ENCODE peak calls at places on chromosomes 11 and 22, in four cellular contexts. M, I, J and Y are unnamed samples. For H3K9me3 and H3K4me1, the result is how much of the 10 kb centered on the place peaks cover.

GRCh38 chr11:41498726-41499125 is 39.3 kb upstream of the LRRC4C start:
- DNase-seq in M (no peak), I (no peak), J (no peak), Y (no peak)

GRCh38 chr11:12185914-12186313 is 75.5 kb downstream of the MICAL2 start:
- DNase-seq in M (no peak), I (no peak), J (no peak), Y (no peak)

GRCh38 chr11:112082729-112083128 is 3.8 kb downstream of the TIMM8B start:
- DNase-seq in M (no peak), I (no peak), J (no peak), Y (no peak)

GRCh38 chr22:21931056-21931455 is 21.6 kb downstream of the PPM1F start:
- DNase-seq in M (no peak), I (no peak), J (no peak), Y (no peak)

GRCh38 chr11:32072872-32073661 is 17.8 kb upstream of the RCN1 start:
- DNase-seq in M (no peak), I (no peak), J (no peak), Y (no peak)

GRCh38 chr22:30289980-30290313 is 642 bp upstream of the CASTOR1 start:
- DNase-seq in M (no peak), I (no peak), J (no peak), Y (no peak)

GRCh38 chr11:80155412-80156017 is 714.7 kb upstream of the TENM4 start:
- DNase-seq in M (peak), I (no peak), J (no peak), Y (peak)

GRCh38 chr11:128716661-128717210 is 22.9 kb downstream of the FLI1 start:
- DNase-seq in M (no peak), I (no peak), J (no peak), Y (no peak)

GRCh38 chr11:103608566-103608965 is 427.9 kb upstream of the DDI1 start:
- DNase-seq in M (no peak), I (no peak), J (no peak), Y (no peak)

GRCh38 chr22:47030143-47030641 is 267.7 kb downstream of the TBC1D22A start:
- DNase-seq in M (no peak), I (no peak), J (no peak), Y (no peak)

GRCh38 chr11:130211781-130212401 is 52.3 kb downstream of the ST14 start:
- DNase-seq in M (no peak), I (peak), J (peak), Y (no peak)

GRCh38 chr11:43681543-43681942 is 1.0 kb downstream of the HSD17B12 start:
- DNase-seq in M (peak), I (no peak), J (no peak), Y (no peak)

GRCh38 chr11:78209478-78209877 is 20.8 kb downstream of the USP35 start:
- DNase-seq in M (no peak), I (no peak), J (no peak), Y (no peak)

GRCh38 chr11:134616048-134616447 is 204.0 kb upstream of the B3GAT1 start:
- DNase-seq in M (no peak), I (no peak), J (no peak), Y (no peak)

GRCh38 chr11:134617360-134617759 is 205.3 kb upstream of the B3GAT1 start:
- DNase-seq in M (no peak), I (no peak), J (no peak), Y (no peak)

GRCh38 chr11:134614141-134614540 is 202.1 kb upstream of the B3GAT1 start:
- DNase-seq in M (no peak), I (no peak), J (no peak), Y (no peak)

GRCh38 chr11:134613646-134614045 is 201.6 kb upstream of the B3GAT1 start:
- DNase-seq in M (no peak), I (no peak), J (no peak), Y (no peak)

DNA sequence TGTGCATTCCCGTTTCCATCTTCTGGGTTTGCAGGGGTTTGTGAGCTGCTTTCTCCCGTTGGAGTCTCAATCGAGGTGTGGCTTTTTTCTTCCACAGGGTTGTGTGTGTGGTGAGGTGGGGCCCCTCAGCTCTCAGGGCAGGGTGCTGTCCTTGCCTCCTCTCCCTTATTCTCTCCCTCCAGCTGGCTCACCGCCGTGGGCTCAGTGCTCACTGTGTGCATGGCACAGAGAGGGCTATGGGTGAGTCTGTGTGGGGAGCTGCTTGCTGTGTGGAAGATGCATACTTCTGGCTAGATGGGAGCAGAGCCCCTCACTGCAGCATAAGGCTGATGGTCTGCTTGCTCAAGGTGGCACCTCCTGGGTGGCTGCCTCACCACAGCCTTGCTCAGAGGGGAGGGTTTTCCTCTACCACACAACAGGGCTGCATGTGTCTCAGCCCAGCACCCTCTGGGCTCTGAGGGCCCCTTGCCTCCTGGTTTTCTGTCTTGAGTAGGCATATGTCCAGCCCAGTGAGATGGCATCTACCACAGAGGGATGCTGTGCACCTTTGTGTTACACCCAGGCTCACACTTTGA is 203.1 kb upstream of the B3GAT1 start:
- DNase-seq in M (no peak), I (no peak), J (no peak), Y (no peak)
- H3K9me3 ChIP-seq in M (under half), I (under half), J (under half), Y (under half)

GRCh38 chr11:75562836-75563484 is 907 bp downstream of the SERPINH1 start:
- DNase-seq in M (no peak), I (peak), J (no peak), Y (no peak)
- H3K4me1 ChIP-seq in M (half or more), I (half or more), J (under half), Y (under half)

GRCh38 chr11:134469627-134470026 is 57.6 kb upstream of the B3GAT1 start:
- DNase-seq in M (no peak), I (no peak), J (no peak), Y (no peak)

GRCh38 chr11:134474070-134474860 is 62.2 kb upstream of the B3GAT1 start:
- DNase-seq in M (no peak), I (no peak), J (no peak), Y (no peak)

GRCh38 chr11:134472188-134472455 is 60.1 kb upstream of the B3GAT1 start:
- DNase-seq in M (no peak), I (no peak), J (no peak), Y (no peak)

GRCh38 chr11:134470238-134470637 is 58.2 kb upstream of the B3GAT1 start:
- DNase-seq in M (no peak), I (no peak), J (no peak), Y (no peak)

DNA sequence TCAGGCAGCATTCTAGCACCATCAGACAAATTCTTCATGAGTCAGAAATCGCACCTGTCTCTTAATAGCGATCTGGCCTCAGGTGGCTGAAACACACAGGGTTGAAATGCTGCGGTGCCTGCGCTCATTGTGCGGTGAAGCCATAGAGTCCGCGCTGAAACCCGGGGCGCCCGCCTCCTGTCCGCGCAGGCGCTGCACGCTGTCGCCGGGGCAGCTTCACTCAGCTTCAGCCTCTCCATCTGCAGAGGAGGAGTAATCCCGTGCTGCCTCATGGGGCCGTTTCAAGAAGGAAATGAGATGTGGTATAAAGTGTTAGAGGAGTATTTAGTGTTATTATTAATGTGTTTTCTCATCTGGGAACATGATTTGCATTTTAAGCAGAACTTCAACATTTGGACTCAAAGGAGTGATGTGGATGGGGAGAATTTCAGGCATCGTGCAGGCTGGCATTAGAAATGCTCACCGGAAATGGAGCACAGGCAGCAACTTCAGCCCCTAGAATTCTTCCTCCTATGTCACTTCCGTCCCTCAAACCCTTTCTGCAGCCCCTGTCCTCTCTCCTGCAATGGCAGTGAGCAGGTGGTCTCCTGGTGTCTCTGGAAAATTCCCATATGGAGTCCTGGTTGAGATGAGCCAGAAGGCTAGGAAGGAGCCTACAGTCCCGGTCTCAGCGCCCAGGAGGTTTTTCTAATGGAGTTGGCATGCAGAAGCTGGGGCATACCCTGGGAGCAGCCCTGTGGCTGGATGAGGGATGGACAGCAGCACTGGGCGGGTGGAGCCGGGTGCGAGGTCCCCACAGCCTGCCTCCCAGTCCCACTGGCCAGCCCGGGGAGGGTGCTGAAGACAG is 59.5 kb upstream of the B3GAT1 start:
- DNase-seq in M (no peak), I (no peak), J (no peak), Y (peak)
- H3K9me3 ChIP-seq in M (under half), I (under half), J (under half), Y (under half)

GRCh38 chr22:39939830-39940229 is 20.4 kb upstream of the TMA7B start:
- DNase-seq in M (no peak), I (no peak), J (no peak), Y (no peak)
- H3K4me1 ChIP-seq in M (under half), I (under half), J (under half), Y (under half)

DNA sequence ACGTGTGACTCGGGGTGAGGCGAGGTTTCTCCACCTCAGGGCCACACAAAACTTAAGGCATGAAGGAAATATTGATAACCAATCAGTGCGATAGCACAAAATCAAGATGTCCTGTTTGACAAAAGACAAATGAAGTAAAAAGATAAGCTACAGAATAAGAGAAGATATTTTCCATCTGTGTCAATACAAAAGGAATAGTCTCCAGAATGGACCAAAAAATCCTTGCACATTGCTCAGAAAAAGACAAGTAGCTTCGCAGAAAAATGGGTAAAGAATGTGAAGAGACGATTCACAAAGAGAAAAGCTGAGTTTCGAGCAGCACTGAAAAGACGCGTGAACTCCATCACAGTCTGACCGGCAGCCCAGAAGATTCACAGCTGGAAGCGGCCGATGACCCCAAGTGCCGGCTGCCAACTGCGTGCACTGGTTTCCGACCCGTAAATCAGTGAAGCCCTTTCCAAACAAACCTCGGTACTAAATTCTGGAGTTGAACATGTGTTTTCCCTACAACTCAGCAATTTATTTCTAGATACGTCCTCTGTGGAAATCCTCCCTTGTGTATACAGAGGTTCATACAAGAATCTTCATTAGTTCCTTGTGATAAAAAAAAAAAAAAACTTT is 308.4 kb downstream of the BRD1 start:
- DNase-seq in M (no peak), I (peak), J (no peak), Y (no peak)
- H3K9me3 ChIP-seq in M (under half), I (under half), J (under half), Y (under half)

DNA sequence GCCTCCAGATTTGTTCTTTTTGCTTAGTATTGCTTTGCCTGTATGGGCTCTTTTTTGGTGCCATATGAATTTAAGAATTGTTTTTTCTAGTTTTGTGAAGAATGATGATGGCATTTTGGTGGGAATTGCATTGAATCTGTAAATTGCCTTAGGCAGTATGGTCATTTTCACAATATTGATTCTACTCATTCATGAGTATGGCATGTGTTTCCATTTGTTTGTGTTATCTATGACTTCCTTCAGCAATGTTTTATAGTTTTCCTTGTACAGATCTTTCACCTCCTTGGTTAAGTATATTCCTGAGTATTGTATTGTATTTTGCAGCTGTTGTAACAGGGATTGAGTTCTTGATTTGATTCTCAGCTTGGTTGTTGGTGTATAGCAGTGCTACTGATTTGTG is 18.3 kb upstream of the ZBED5 start:
- DNase-seq in M (no peak), I (no peak), J (no peak), Y (no peak)
- H3K4me1 ChIP-seq in M (under half), I (under half), J (under half), Y (under half)